ENCODE peak calls at places on chromosome 7, in five cellular contexts. One of them, this sample, is unnamed.

GRCh38 chr7:155377837-155378579 is 79.9 kb upstream of the EN2 start:
- DNase-seq in GM12878: no peak
- DNase-seq in HepG2: no peak
- DNase-seq in SK-N-SH: peak
- DNase-seq in K562: no peak
- DNase-seq in this sample: no peak

GRCh38 chr7:2530076-2530967 is 10.7 kb downstream of the LFNG start:
- DNase-seq in GM12878: peak
- DNase-seq in SK-N-SH: no peak
- DNase-seq in K562: peak
- DNase-seq in HepG2: no peak
- DNase-seq in this sample: no peak

GRCh38 chr7:116977172-116977571 is 23.9 kb downstream of the ST7 start:
- DNase-seq in K562: no peak
- DNase-seq in GM12878: no peak
- DNase-seq in HepG2: no peak
- DNase-seq in SK-N-SH: no peak
- DNase-seq in this sample: no peak

GRCh38 chr7:73520673-73521635 is 1.1 kb downstream of the BAZ1B start:
- DNase-seq in SK-N-SH: peak
- DNase-seq in HepG2: no peak
- DNase-seq in GM12878: no peak
- DNase-seq in K562: peak
- DNase-seq in this sample: no peak

GRCh38 chr7:139034336-139034735 is 1.5 kb downstream of the ZC3HAV1L start:
- DNase-seq in SK-N-SH: no peak
- DNase-seq in GM12878: no peak
- DNase-seq in HepG2: no peak
- DNase-seq in K562: no peak
- DNase-seq in this sample: no peak

GRCh38 chr7:137592232-137592896 is 248.8 kb upstream of the PTN start:
- DNase-seq in HepG2: peak
- DNase-seq in K562: peak
- DNase-seq in SK-N-SH: peak
- DNase-seq in GM12878: no peak
- DNase-seq in this sample: peak

GRCh38 chr7:70795948-70796347 is 336.0 kb upstream of the GALNT17 start:
- DNase-seq in SK-N-SH: peak
- DNase-seq in K562: no peak
- DNase-seq in HepG2: no peak
- DNase-seq in GM12878: no peak
- DNase-seq in this sample: no peak

GRCh38 chr7:56287429-56288138 is 171.4 kb upstream of the NUPR2 start:
- DNase-seq in GM12878: no peak
- DNase-seq in K562: no peak
- DNase-seq in HepG2: no peak
- DNase-seq in SK-N-SH: peak
- DNase-seq in this sample: no peak

GRCh38 chr7:100693312-100694195 is 496 bp downstream of the GIGYF1 start:
- DNase-seq in K562: peak
- DNase-seq in HepG2: no peak
- DNase-seq in SK-N-SH: peak
- DNase-seq in GM12878: no peak
- DNase-seq in this sample: no peak

GRCh38 chr7:100689230-100690135 is 4.6 kb downstream of the GIGYF1 start:
- DNase-seq in GM12878: no peak
- DNase-seq in K562: no peak
- DNase-seq in SK-N-SH: no peak
- DNase-seq in HepG2: no peak
- DNase-seq in this sample: no peak

GRCh38 chr7:100692578-100692961 is 1.5 kb downstream of the GIGYF1 start:
- DNase-seq in HepG2: no peak
- DNase-seq in K562: no peak
- DNase-seq in GM12878: no peak
- DNase-seq in SK-N-SH: no peak
- DNase-seq in this sample: no peak

GRCh38 chr7:100694196-100694745 is at the start of gene GIGYF1:
- DNase-seq in GM12878: no peak
- DNase-seq in SK-N-SH: peak
- DNase-seq in K562: peak
- DNase-seq in HepG2: peak
- DNase-seq in this sample: peak

DNA sequence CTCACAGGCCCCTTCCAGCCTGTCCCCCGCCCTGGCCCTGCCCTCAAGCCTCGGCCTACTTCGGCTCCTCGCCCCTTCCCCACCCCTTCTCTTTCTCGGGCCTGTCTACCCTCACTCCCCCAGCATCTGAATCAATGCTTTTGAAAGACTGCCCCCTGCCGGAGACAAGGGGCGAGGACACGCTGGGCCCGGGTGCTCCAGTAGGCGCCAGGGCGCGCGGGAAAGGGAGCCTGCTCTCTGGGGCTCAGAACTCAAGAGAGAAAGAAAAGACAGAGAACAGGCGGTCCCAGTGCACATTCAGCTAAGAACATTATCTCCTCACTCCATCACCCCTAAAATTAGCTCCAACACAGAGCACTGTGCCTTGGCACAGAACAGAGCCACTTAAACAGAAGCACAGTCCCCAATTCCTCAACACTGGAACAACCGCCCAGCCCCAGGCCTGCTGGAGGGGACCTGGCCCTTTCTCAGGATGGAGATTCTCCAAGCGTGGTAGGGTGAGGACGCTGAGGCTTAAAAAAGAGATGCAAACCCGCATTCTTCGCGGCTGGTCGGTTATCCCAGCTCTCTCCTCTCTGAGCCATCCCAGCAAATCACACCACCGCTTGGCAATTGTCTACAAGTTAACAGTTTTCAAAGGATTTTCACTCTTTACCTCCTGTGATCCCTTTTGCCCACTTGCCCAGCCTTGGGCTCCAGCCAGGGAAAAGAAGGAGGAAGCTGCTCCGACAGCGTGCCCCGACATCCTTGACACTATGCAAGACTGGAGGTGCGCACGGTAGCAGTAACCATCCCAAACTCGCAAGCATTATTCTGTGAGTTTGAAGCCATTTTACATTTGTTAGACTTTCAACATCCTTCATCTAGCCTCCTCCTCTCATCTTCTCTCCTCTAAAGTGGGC is 2.1 kb downstream of the GIGYF1 start:
- DNase-seq in HepG2: peak
- DNase-seq in GM12878: no peak
- DNase-seq in SK-N-SH: peak
- DNase-seq in K562: peak
- DNase-seq in this sample: peak
- TF ChIP-seq GABPA in HepG2: no peak
- TF ChIP-seq GABPA in GM12878: no peak
- TF ChIP-seq GABPA in SK-N-SH: no peak
- TF ChIP-seq GABPA in K562: no peak
- TF ChIP-seq GABPA in this sample: peak

DNA sequence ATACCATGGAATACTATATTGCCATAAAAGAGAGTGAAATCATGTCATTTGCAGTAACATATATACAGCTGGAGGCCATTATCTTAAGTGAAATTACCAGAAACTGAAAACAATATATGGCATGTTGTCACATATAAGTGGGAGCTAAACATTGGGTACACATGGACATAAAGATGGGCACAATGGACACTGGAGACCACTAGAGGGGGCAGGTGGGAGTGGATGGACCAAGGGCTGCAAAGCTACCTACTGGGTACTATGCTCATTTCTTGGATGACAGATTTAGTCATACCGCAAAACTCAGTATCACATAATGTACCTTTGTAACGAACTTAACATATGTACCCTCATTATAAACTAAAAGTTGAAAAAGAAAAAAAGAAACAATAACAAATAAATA is 1167.6 kb downstream of the NXPH1 start:
- DNase-seq in GM12878: no peak
- DNase-seq in SK-N-SH: no peak
- DNase-seq in HepG2: no peak
- DNase-seq in K562: no peak
- DNase-seq in this sample: peak
- TF ChIP-seq USF2 in GM12878: no peak
- TF ChIP-seq USF2 in SK-N-SH: no peak
- TF ChIP-seq USF2 in HepG2: no peak
- TF ChIP-seq USF2 in K562: no peak
- TF ChIP-seq USF2 in this sample: no peak

DNA sequence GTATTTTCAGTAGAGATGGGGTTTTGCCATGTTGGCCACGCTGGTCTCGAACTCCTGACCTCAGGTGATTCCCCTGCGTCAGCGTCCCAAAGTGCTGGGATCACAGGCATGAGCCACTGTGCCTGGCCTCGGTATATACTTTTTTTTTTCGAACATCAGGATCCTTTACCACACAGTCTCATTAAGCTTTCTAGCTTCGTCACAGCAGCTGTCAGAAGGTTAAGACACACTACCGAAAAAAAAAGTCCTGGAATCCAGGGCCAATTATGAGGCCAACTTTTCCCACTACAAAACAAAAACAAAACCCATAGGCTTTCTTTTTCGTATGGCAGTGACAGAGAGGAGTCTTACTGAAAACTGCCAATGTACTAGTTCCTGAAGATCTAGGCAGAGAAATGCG is 30.7 kb downstream of the ZC3HC1 start:
- DNase-seq in GM12878: no peak
- DNase-seq in SK-N-SH: no peak
- DNase-seq in HepG2: no peak
- DNase-seq in K562: no peak
- DNase-seq in this sample: no peak
- TF ChIP-seq GABPA in GM12878: no peak
- TF ChIP-seq GABPA in SK-N-SH: no peak
- TF ChIP-seq GABPA in HepG2: no peak
- TF ChIP-seq GABPA in K562: no peak
- TF ChIP-seq GABPA in this sample: no peak

DNA sequence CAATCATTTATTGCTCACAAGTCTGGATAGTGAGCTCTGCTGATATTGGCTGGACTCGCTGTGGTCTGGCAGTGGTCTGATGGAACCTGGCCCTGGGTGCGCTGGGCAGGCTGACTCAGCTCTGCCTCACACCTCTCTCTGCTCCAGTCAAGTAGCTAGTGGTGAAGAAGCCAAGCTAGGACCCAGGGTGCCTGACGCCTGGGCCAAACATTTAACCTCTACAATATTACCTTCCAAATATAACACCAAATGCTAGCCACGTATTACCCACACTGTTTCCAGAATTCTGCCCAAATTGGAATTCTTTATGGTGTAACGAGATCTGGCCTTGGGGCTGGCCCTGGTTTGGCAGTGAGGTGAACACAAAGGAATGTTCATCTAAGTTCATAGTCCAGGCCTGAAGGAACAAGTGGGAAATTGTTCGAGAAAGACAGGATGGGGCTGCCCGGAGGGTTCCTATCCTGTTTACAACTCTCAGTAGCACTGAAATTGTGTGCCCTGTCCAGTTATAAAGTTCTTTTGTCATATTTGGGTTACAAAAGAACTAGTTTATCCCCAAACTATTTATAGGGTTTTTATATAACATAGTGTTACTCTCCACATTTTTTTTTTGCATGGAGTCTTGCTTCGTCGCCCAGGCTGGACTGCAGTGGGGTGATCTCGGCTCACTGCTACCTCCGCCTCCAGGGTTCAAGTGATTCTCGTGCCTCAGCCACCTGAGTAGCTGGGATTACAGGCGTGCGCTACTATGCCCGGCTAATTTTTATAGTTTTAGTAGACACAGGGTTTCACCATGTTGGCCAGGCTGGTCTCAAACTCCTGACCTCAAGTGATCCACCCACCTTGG is 16.3 kb downstream of the OR2AE1 start:
- DNase-seq in HepG2: peak
- DNase-seq in K562: no peak
- DNase-seq in GM12878: no peak
- DNase-seq in SK-N-SH: no peak
- DNase-seq in this sample: no peak
- TF ChIP-seq USF2 in HepG2: no peak
- TF ChIP-seq USF2 in K562: no peak
- TF ChIP-seq USF2 in GM12878: no peak
- TF ChIP-seq USF2 in SK-N-SH: no peak
- TF ChIP-seq USF2 in this sample: no peak

This sample was measured in H1.